ENCODE peak calls at places on chromosomes 3 and 15, in five cellular contexts. V, Z, G, A and C are unnamed samples.

GRCh38 chr15:49331951-49332350 is 91.1 kb upstream of the FGF7 start:
- DNase-seq in G (peak), A (no peak), V (peak), Z (no peak), C (no peak)

GRCh38 chr15:60373327-60373726 is 24.5 kb downstream of the ANXA2 start:
- DNase-seq in G (no peak), A (no peak), V (no peak), Z (no peak), C (no peak)

GRCh38 chr3:74750901-74751300 is 136.4 kb upstream of the CNTN3 start:
- DNase-seq in G (no peak), V (no peak), A (no peak), Z (no peak), C (no peak)

GRCh38 chr3:149964296-149964695 is 6.4 kb downstream of the PFN2 start:
- DNase-seq in A (no peak), G (peak), Z (no peak), V (no peak), C (peak)

GRCh38 chr3:181330257-181330656 is 340.7 kb upstream of the DNAJC19 start:
- DNase-seq in Z (no peak), G (no peak), A (no peak), V (no peak), C (no peak)

GRCh38 chr15:63136742-63137141 is 15.1 kb downstream of the LACTB start:
- DNase-seq in G (no peak), Z (no peak), V (no peak), A (no peak), C (peak)

GRCh38 chr3:100553618-100554372 is 55.6 kb upstream of the ADGRG7 start:
- DNase-seq in A (no peak), G (no peak), Z (no peak), V (no peak), C (no peak)

GRCh38 chr3:195537995-195538394 is 5.1 kb downstream of the PPP1R2 start:
- DNase-seq in Z (no peak), V (no peak), G (no peak), A (peak), C (no peak)

GRCh38 chr3:52325686-52326085 is 9.6 kb downstream of the DNAH1 start:
- DNase-seq in G (no peak), Z (no peak), V (no peak), A (no peak), C (no peak)

GRCh38 chr15:38211249-38211648 is 41.4 kb upstream of the SPRED1 start:
- DNase-seq in G (no peak), V (no peak), A (peak), Z (no peak), C (no peak)

GRCh38 chr3:74067296-74067695 is 442.6 kb upstream of the PDZRN3 start:
- DNase-seq in Z (no peak), A (no peak), V (no peak), G (peak), C (peak)

GRCh38 chr3:112967425-112967824 is 7.5 kb downstream of the CD200R1 start:
- DNase-seq in A (no peak), G (no peak), Z (no peak), V (no peak), C (no peak)

GRCh38 chr15:80093854-80094418 is 34.5 kb downstream of the ZFAND6 start:
- DNase-seq in V (no peak), Z (peak), G (no peak), A (no peak), C (peak)

GRCh38 chr3:181250714-181251113 is 261.2 kb upstream of the DNAJC19 start:
- DNase-seq in V (no peak), A (no peak), G (no peak), Z (no peak), C (no peak)

GRCh38 chr3:112333386-112334334 is 704 bp downstream of the CD200 start:
- DNase-seq in Z (peak), A (no peak), G (no peak), V (no peak), C (peak)

GRCh38 chr15:20356444-20357138 is 185.0 kb downstream of the GOLGA6L6 start:
- DNase-seq in V (no peak), A (peak), G (no peak), Z (peak), C (no peak)
- H3K4me3 ChIP-seq in V (no peak), A (no peak), G (no peak), Z (no peak), C (no peak)

DNA sequence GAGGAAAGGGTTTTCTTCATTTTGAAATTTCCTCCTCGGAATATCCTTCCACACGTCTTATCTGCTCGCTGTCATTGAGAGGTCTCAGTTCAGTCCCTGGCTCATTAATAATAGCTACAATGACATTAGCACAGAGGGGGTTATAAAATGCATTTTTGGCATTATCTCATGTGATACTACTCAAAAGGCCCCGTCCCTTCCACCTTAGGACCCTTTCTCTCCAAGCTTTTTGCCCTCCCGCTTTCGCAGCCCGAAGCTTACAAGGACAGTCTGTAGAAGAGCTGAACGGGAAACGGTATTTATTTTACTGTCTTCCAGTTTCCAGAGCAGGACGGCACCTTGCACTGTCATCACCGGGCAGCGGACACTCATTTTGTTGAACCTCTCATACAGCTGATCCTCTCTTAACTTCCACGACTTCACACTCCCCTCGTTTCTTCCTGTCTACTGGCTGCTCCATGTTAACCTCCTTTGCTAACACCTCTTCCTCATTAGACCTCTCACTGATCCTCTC is 5.6 kb upstream of the PLEKHO2 start:
- DNase-seq in A (no peak), G (no peak), V (no peak), Z (no peak), C (no peak)
- H3K4me3 ChIP-seq in A (no peak), G (peak), V (no peak), Z (peak), C (peak)

DNA sequence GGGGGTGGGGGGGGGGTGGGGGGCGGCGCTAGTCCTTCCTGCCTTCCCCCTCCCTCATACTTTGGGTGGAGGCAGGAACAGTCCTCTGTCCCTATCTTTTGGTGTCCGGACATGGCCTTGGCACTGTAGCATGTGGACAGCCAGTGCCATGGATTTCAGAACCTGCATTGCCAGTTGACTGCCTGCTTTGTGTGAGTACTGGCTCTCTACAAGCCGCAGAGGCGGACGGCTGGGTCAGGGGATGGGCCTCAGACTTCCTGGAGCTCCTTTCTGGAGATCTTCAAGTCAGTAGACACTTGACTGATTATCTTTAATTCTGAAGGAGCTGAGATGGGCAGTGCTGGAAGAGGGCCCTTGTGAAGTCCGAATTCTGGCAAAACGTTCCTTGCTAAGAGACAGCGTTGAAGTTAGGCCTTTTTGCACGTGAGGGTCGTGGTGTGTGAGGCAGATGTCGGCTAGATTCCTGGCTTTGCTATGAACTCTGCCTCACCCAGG is 2.5 kb downstream of the CLDN11 start:
- DNase-seq in G (peak), A (no peak), Z (peak), V (no peak), C (peak)
- H3K4me3 ChIP-seq in G (peak), A (no peak), Z (peak), V (peak), C (peak)

GRCh38 chr3:46105313-46105919 is 78.1 kb upstream of the XCR1 start:
- DNase-seq in A (peak), Z (no peak), V (no peak), G (no peak), C (no peak)

GRCh38 chr3:46102059-46102779 is 74.9 kb upstream of the XCR1 start:
- DNase-seq in G (no peak), A (no peak), V (no peak), Z (no peak), C (no peak)

GRCh38 chr3:46102780-46103130 is 75.5 kb upstream of the XCR1 start:
- DNase-seq in A (no peak), G (no peak), Z (no peak), V (no peak), C (no peak)

GRCh38 chr3:46107682-46108081 is 80.4 kb upstream of the XCR1 start:
- DNase-seq in V (no peak), Z (no peak), G (no peak), A (no peak), C (no peak)

DNA sequence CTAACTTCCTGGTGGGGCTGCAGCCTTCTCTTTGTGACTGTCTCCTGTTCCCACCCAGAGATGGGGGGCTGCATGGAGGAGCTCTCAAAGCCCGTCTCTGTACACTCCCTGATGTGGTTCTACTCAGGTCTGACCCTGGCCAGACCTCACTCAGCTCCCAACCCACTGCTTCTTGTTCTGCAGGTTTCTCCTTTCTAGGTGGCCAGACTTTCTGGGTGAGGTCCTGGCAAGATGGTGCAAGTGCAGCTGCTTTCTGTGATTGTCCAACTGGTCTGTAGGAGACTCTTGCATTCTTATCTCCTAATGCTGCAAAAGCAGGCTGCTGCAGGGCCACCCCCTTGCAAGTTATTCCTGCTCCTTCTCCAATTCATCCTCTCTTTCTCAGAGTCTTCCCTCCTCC is 77.4 kb upstream of the XCR1 start:
- DNase-seq in G (no peak), V (no peak), Z (no peak), A (no peak), C (no peak)
- H3K4me3 ChIP-seq in G (no peak), V (no peak), Z (no peak), A (no peak), C (no peak)